ENCODE peak calls at places on chromosomes 16 and 17, in seven cellular contexts. C, R, A, E, V, W and H are unnamed samples.

GRCh38 chr16:10749680-10750035 is 6.0 kb downstream of the NUBP1 start:
- DNase-seq in E (no peak), V (no peak), A (peak; percentile 3), C (no peak), W (no peak), R (no peak), H (no peak)

GRCh38 chr16:4344659-4345438 is 6.3 kb downstream of the PAM16 start:
- DNase-seq in W (no peak), R (no peak), E (no peak), A (no peak), V (no peak), C (no peak), H (no peak)

GRCh38 chr17:18250259-18250658 is 8.3 kb downstream of the FLII start:
- DNase-seq in R (no peak), W (peak; percentile 85), V (no peak), E (no peak), C (no peak), A (no peak), H (no peak)

GRCh38 chr16:88639231-88640038 is 1.1 kb downstream of the IL17C start:
- DNase-seq in R (no peak), E (no peak), C (no peak), V (peak; percentile 20), A (no peak), W (peak; percentile 82), H (no peak)

GRCh38 chr17:14971054-14971453 is 294.1 kb downstream of the PMP22 start:
- DNase-seq in W (no peak), V (no peak), A (no peak), R (no peak), E (no peak), C (no peak), H (no peak)

GRCh38 chr17:60969500-60970037 is 291.9 kb downstream of the BCAS3 start:
- DNase-seq in C (no peak), R (no peak), E (no peak), A (no peak), W (no peak), V (no peak), H (no peak)

GRCh38 chr17:2406903-2407790 is 6.3 kb upstream of the MNT start:
- DNase-seq in R (no peak), W (peak; percentile 93), V (peak; percentile 29), A (peak; percentile 97), E (peak; percentile 87), C (no peak), H (no peak)

GRCh38 chr16:50533317-50533716 is 14.9 kb upstream of the NKD1 start:
- DNase-seq in C (no peak), R (no peak), A (no peak), V (no peak), W (no peak), E (no peak), H (no peak)

GRCh38 chr17:17469358-17469757 is 7.4 kb upstream of the MED9 start:
- DNase-seq in R (no peak), E (no peak), A (no peak), C (no peak), W (no peak), V (no peak), H (no peak)

GRCh38 chr17:32936894-32937500 is 9.0 kb downstream of the TMEM98 start:
- DNase-seq in A (peak; percentile 25), W (no peak), R (no peak), E (no peak), V (peak; percentile 81), C (no peak), H (no peak)

GRCh38 chr17:10579270-10579669 is 29.8 kb upstream of the MYH2 start:
- DNase-seq in V (no peak), A (no peak), C (no peak), W (no peak), E (no peak), R (no peak), H (no peak)

GRCh38 chr16:82835487-82836160 is 208.9 kb downstream of the CDH13 start:
- DNase-seq in E (no peak), A (no peak), C (no peak), W (no peak), V (no peak), R (no peak), H (no peak)

GRCh38 chr16:53812914-53813313 is 109.0 kb downstream of the FTO start:
- DNase-seq in V (no peak), R (no peak), E (no peak), A (no peak), C (no peak), W (no peak), H (no peak)

GRCh38 chr16:66416981-66417700 is 10.0 kb upstream of the BEAN1 start:
- DNase-seq in E (no peak), C (no peak), A (peak; percentile 45), R (no peak), V (no peak), W (no peak), H (no peak)

GRCh38 chr17:30520436-30520835 is 43.2 kb downstream of the GOSR1 start:
- DNase-seq in R (no peak), V (no peak), E (no peak), W (no peak), C (no peak), A (peak; percentile 79), H (no peak)

GRCh38 chr16:75116081-75116910 is at the start of gene LDHD:
- DNase-seq in R (no peak), A (peak; percentile 29), E (no peak), W (peak; percentile 88), V (no peak), C (peak; percentile 62), H (no peak)

GRCh38 chr17:82266142-82266541 is 7.4 kb downstream of the CSNK1D start:
- DNase-seq in W (no peak), V (no peak), C (no peak), E (no peak), A (no peak), R (no peak), H (no peak)

GRCh38 chr17:75632428-75632827 is 806 bp upstream of the SMIM5 start:
- DNase-seq in C (no peak), R (no peak), E (no peak), A (no peak), V (no peak), W (no peak), H (no peak)

GRCh38 chr16:54630284-54630967 is 300.2 kb upstream of the IRX5 start:
- DNase-seq in V (no peak), E (peak; percentile 17), A (peak; percentile 20), R (no peak), C (no peak), W (no peak), H (no peak)

GRCh38 chr16:54503436-54503835 is 216.8 kb upstream of the IRX3 start:
- DNase-seq in W (no peak), E (no peak), V (no peak), R (no peak), A (no peak), C (no peak), H (no peak)

GRCh38 chr17:76569607-76570279 is 15.9 kb downstream of the ST6GALNAC2 start:
- DNase-seq in W (no peak), E (no peak), C (peak; percentile 45), A (no peak), R (no peak), V (no peak), H (no peak)

GRCh38 chr16:76970087-76970744 is 220.8 kb upstream of the MON1B start:
- DNase-seq in C (no peak), E (no peak), R (no peak), V (no peak), W (no peak), A (no peak), H (no peak)

GRCh38 chr17:57943140-57943539 is 12.1 kb downstream of the CUEDC1 start:
- DNase-seq in W (no peak), A (peak; percentile 68), R (no peak), C (no peak), E (no peak), V (no peak), H (no peak)

GRCh38 chr17:42775534-42776098 is 2.4 kb downstream of the VPS25 start:
- DNase-seq in W (no peak), C (no peak), A (peak; percentile 24), V (no peak), E (no peak), R (no peak), H (no peak)